ENCODE peak calls at places on chromosome 11, in nine cellular contexts. X, F, V, W, R, A, H, Z and L are unnamed samples.

GRCh38 chr11:14300661-14301304 is 58.2 kb downstream of the RRAS2 start:
- DNase-seq in X (peak), F (no peak), V (peak), W (peak), R (no peak), A (peak), H (peak), Z (peak), L (peak)

GRCh38 chr11:123218451-123218850 is 23.4 kb upstream of the CLMP start:
- DNase-seq in X (peak), F (no peak), V (no peak), W (no peak), R (no peak), A (no peak), H (no peak), Z (peak), L (no peak)

GRCh38 chr11:120940297-120940847 is 83.5 kb upstream of the TBCEL start:
- DNase-seq in X (peak), F (no peak), V (no peak), W (no peak), R (no peak), A (no peak), H (no peak), Z (no peak), L (no peak)

GRCh38 chr11:126655807-126656128 is 300.3 kb downstream of the ST3GAL4 start:
- DNase-seq in X (peak), F (no peak), V (no peak), W (no peak), R (no peak), A (no peak), H (no peak), Z (no peak), L (no peak)

GRCh38 chr11:58391879-58392278 is 14.8 kb downstream of the OR5B3 start:
- DNase-seq in X (peak), F (peak), V (no peak), W (no peak), R (no peak), A (no peak), H (no peak), Z (no peak), L (no peak)

GRCh38 chr11:35683728-35684339 is 21.3 kb downstream of the TRIM44 start:
- DNase-seq in X (no peak), F (no peak), V (no peak), W (no peak), R (no peak), A (no peak), H (no peak), Z (peak), L (no peak)

GRCh38 chr11:72985645-72986044 is 156.5 kb downstream of the FCHSD2 start:
- DNase-seq in X (no peak), F (no peak), V (no peak), W (no peak), R (no peak), A (no peak), H (no peak), Z (no peak), L (peak)

GRCh38 chr11:68598816-68599653 is 85.3 kb upstream of the GAL start:
- DNase-seq in X (peak), F (no peak), V (no peak), W (no peak), R (no peak), A (no peak), H (no peak), Z (no peak), L (no peak)

GRCh38 chr11:128421577-128421976 is 165.8 kb downstream of the ETS1 start:
- DNase-seq in X (peak), F (no peak), V (no peak), W (no peak), R (no peak), A (no peak), H (no peak), Z (peak), L (no peak)

GRCh38 chr11:115916596-115916995 is 412.4 kb upstream of the CADM1 start:
- DNase-seq in X (no peak), F (no peak), V (no peak), W (peak), R (no peak), A (no peak), H (no peak), Z (no peak), L (no peak)

GRCh38 chr11:10441652-10442503 is 13.2 kb upstream of the AMPD3 start:
- DNase-seq in X (peak), F (no peak), V (no peak), W (no peak), R (no peak), A (no peak), H (no peak), Z (peak), L (no peak)